ENCODE peak calls at places on chromosomes 16 and 17, in nine cellular contexts. Q is A549; A is CD8-positive, alpha-beta T cell; J is HCT116; B is mammary epithelial cell; O is stomach; X is neuronal stem cell; R is H9; U is spleen. E is an unnamed sample. For H3K4me1, the result is how much of the 10 kb centered on the place peaks cover.

GRCh38 chr17:76138234-76138895 is 2.7 kb downstream of the FOXJ1 start:
- DNase-seq in B (no peak), U (peak), O (no peak), R (peak), X (peak), Q (peak), A (no peak), J (no peak), E (no peak)

GRCh38 chr17:74393323-74393942 is 26.1 kb downstream of the GPR142 start:
- DNase-seq in U (no peak), J (no peak), X (no peak), R (no peak), O (no peak), B (no peak), Q (no peak), A (no peak), E (no peak)

GRCh38 chr17:78258323-78259229 is 27.1 kb downstream of the TMEM235 start:
- DNase-seq in R (peak), A (peak), O (peak), J (no peak), Q (no peak), U (peak), X (no peak), B (no peak), E (peak)

GRCh38 chr17:37787055-37787720 is 42.3 kb upstream of the HNF1B start:
- DNase-seq in U (no peak), A (no peak), X (no peak), Q (peak), B (no peak), J (no peak), R (no peak), O (peak), E (no peak)

GRCh38 chr17:41629316-41629715 is 4.9 kb upstream of the KRT17 start:
- DNase-seq in A (no peak), Q (no peak), R (no peak), J (no peak), B (no peak), U (no peak), O (no peak), X (no peak), E (no peak)

GRCh38 chr16:69508033-69508432 is 57.7 kb upstream of the NFAT5 start:
- DNase-seq in Q (no peak), R (no peak), O (no peak), U (no peak), B (no peak), A (no peak), J (no peak), X (no peak), E (no peak)

GRCh38 chr17:47693667-47694017 is 319 bp upstream of the TBKBP1 start:
- DNase-seq in U (no peak), B (no peak), R (no peak), O (no peak), Q (no peak), X (no peak), A (no peak), J (no peak), E (no peak)

GRCh38 chr17:67600408-67600807 is 117.3 kb upstream of the NOL11 start:
- DNase-seq in B (no peak), R (no peak), A (no peak), O (no peak), J (no peak), X (no peak), U (no peak), Q (no peak), E (no peak)

GRCh38 chr16:71933913-71934696 is 38.8 kb downstream of the IST1 start:
- DNase-seq in R (no peak), J (no peak), Q (no peak), B (peak), X (no peak), O (no peak), A (no peak), U (no peak), E (no peak)

GRCh38 chr17:34757106-34757505 is 177.7 kb downstream of the TMEM132E start:
- DNase-seq in A (no peak), R (no peak), O (no peak), J (no peak), X (no peak), Q (no peak), B (no peak), U (peak), E (no peak)

GRCh38 chr16:1154291-1154886 is 1.5 kb downstream of the CACNA1H start:
- DNase-seq in O (no peak), J (no peak), Q (peak), A (no peak), B (no peak), R (no peak), U (no peak), X (no peak), E (no peak)

GRCh38 chr16:27462200-27462845 is 60.3 kb downstream of the IL21R start:
- DNase-seq in R (no peak), O (no peak), J (no peak), B (no peak), X (no peak), Q (no peak), U (peak), A (no peak), E (no peak)

GRCh38 chr17:75404223-75404738 is 1.2 kb downstream of the GRB2 start:
- DNase-seq in A (peak), O (peak), X (no peak), Q (peak), R (peak), B (peak), J (peak), U (no peak), E (no peak)

GRCh38 chr17:78381601-78382168 is 3.2 kb downstream of the PGS1 start:
- DNase-seq in B (no peak), R (peak), Q (no peak), U (no peak), A (peak), X (no peak), O (no peak), J (no peak), E (no peak)

GRCh38 chr16:28990375-28991040 is 5.7 kb downstream of the LAT start:
- DNase-seq in X (no peak), U (no peak), J (no peak), Q (no peak), R (no peak), B (no peak), O (no peak), A (peak), E (no peak)

GRCh38 chr17:74442670-74443515 is 11.0 kb downstream of the GPRC5C start:
- DNase-seq in B (no peak), R (peak), U (peak), X (no peak), O (peak), Q (peak), A (no peak), J (peak), E (peak)

GRCh38 chr17:46727572-46728348 is 90.7 kb downstream of the WNT3 start:
- DNase-seq in X (no peak), O (no peak), A (no peak), R (no peak), Q (peak), J (no peak), U (no peak), B (peak), E (no peak)

GRCh38 chr16:87535855-87536794 is 43.3 kb upstream of the ZCCHC14 start:
- DNase-seq in Q (no peak), R (no peak), U (no peak), J (no peak), X (no peak), O (no peak), A (no peak), B (no peak), E (no peak)

GRCh38 chr16:2207872-2208271 is 2.6 kb downstream of the MLST8 start:
- DNase-seq in A (no peak), Q (no peak), O (no peak), U (no peak), R (no peak), X (no peak), J (no peak), B (no peak), E (no peak)

GRCh38 chr16:2206780-2207433 is 1.7 kb downstream of the MLST8 start:
- DNase-seq in R (no peak), J (no peak), X (no peak), A (no peak), U (no peak), Q (no peak), O (no peak), B (no peak), E (peak)

GRCh38 chr16:2208772-2209171 is 1.9 kb downstream of the BRICD5 start:
- DNase-seq in Q (no peak), B (no peak), U (no peak), X (no peak), A (no peak), J (no peak), O (no peak), R (no peak), E (peak)

GRCh38 chr16:2209258-2210008 is 1.2 kb downstream of the BRICD5 start:
- DNase-seq in R (no peak), A (no peak), X (no peak), Q (no peak), O (no peak), U (no peak), B (no peak), J (no peak), E (peak)

GRCh38 chr16:2208308-2208707 is 2.4 kb downstream of the BRICD5 start:
- DNase-seq in X (no peak), A (no peak), R (no peak), B (no peak), O (no peak), Q (no peak), J (no peak), U (no peak), E (peak)
- H3K4me1 ChIP-seq in X (under half), A (under half), R (under half), B (under half), O (under half), Q (under half), J (under half), U (half or more), E (under half)

GRCh38 chr17:35984140-35984539 is 2.4 kb downstream of the CCL14 start:
- DNase-seq in A (no peak), Q (no peak), R (peak), J (no peak), B (no peak), X (no peak), O (no peak), U (no peak), E (no peak)
- H3K4me1 ChIP-seq in A (under half), Q (under half), R (under half), J (under half), B (under half), X (under half), O (under half), U (under half), E (under half)

DNA sequence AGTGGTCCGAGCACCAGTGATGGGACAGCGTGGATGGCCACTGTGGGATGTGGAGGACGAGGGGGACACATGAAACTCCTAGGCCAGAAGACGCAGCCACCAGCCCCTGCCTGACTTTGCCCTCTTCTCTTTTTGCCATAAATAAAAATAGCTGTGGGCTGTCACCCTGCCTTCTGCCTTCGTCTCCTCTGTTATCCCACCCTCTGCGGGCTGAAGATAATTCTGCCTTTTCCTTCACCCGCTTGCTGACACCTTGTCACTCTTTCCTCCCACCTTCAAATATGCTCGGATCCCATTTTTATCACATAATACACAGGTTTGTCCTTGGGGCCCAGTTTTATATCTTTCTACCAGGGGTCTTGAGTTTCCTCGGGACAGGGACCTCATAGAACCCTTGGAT is 87.6 kb upstream of the CIBAR2 start:
- DNase-seq in R (no peak), J (no peak), X (no peak), A (no peak), B (no peak), Q (no peak), O (no peak), U (no peak), E (no peak)
- H3K4me1 ChIP-seq in R (under half), J (half or more), X (under half), A (under half), B (under half), Q (under half), O (under half), U (half or more), E (under half)

DNA sequence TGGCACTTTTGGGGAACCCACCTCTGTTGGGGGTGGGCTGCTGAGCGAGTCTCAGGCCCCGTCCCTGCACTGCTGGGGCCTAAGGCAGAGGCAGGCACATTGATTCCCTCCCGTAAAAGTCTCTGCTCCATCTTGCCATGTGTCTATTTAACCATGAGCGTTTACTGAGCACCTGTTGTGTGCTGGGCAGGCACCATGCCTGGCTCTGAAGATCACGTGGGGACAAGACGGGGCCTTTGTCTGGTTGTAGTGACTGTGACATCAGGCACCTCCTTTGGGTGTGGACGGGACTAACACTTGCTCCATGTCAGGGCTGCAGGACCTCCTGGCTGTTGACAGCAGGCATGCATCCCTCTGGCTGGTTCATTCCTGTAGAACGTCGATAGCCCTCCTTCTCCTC is 204.7 kb upstream of the CIBAR2 start:
- DNase-seq in A (no peak), R (no peak), Q (no peak), J (no peak), X (no peak), B (no peak), U (no peak), O (no peak), E (no peak)
- H3K4me1 ChIP-seq in A (under half), R (under half), Q (under half), J (under half), X (half or more), B (under half), U (half or more), O (under half), E (under half)

GRCh38 chr16:56961851-56962281 is at the start of gene CETP:
- DNase-seq in B (no peak), O (no peak), X (no peak), J (no peak), A (no peak), Q (no peak), R (no peak), U (peak), E (no peak)
- H3K4me1 ChIP-seq in B (under half), O (under half), X (under half), J (under half), A (under half), Q (under half), R (under half), U (half or more), E (under half)

GRCh38 chr17:82238562-82239201 is 9.8 kb downstream of the SLC16A3 start:
- DNase-seq in X (no peak), Q (peak), A (peak), R (no peak), O (peak), U (peak), B (peak), J (no peak), E (peak)

GRCh38 chr17:82240506-82241182 is 11.8 kb downstream of the SLC16A3 start:
- DNase-seq in R (peak), J (no peak), O (no peak), U (peak), Q (no peak), X (no peak), B (no peak), A (no peak), E (no peak)

GRCh38 chr17:82239926-82240505 is 11.2 kb downstream of the SLC16A3 start:
- DNase-seq in A (no peak), J (no peak), O (no peak), B (no peak), Q (no peak), R (no peak), U (peak), X (no peak), E (no peak)

GRCh38 chr17:82237746-82238561 is 9.1 kb downstream of the SLC16A3 start:
- DNase-seq in J (no peak), X (no peak), O (no peak), R (no peak), U (peak), B (no peak), A (no peak), Q (no peak), E (no peak)

DNA sequence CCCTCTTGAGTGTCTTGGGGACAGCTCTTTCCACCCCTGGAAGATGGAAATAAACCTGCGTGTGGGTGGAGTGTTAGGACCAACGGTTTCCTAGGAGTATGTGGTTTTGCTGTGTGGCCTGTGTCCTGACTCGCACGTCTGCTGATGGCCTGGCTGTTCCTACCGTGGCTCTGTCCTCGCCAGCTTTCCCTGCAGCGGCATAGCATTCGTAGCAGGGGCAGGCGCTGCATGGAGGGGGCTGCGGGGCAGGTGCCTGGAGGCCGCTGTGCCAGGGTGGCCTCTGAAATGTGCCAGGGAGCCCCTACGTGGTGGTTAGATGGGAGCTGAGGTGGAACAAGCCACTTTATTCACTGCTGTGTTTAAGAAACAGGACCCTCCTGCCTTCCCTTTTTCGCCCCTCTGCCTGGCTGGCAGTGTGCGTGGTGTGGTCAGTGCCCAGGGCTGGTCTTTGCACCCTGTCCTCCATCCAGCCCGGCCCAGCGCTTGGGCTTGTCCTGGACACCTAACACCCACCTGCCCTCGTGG is 10.6 kb downstream of the SLC16A3 start:
- DNase-seq in O (no peak), B (no peak), A (no peak), U (no peak), Q (no peak), R (no peak), X (no peak), J (no peak), E (no peak)
- H3K4me1 ChIP-seq in O (half or more), B (half or more), A (under half), U (half or more), Q (half or more), R (under half), X (under half), J (half or more), E (half or more)

DNA sequence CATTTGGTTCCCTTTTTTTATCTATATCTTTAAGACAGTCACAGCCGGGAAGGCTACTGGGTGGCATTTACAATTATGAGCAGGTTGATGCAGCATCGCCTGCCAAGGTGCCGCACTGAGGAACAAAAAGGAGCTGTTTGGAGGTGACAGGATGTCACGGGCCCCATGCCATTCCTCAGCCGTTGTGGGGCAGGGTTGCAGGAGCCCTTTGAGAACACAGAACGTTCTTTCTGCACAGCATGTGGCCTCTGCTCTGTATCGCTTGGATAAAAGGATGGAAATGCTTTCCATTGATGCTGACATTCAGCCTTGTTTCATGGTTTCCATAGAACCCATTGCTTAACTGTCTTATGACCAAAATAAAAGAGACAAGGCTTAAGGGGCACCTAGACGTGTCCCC is 141.9 kb upstream of the CDH5 start:
- DNase-seq in X (peak), Q (no peak), R (no peak), B (no peak), A (no peak), O (no peak), U (no peak), J (no peak), E (no peak)
- H3K4me1 ChIP-seq in X (under half), Q (under half), R (under half), B (under half), A (under half), O (under half), U (under half), J (under half), E (under half)

GRCh38 chr17:1390422-1391367 is 9.3 kb downstream of the YWHAE start:
- DNase-seq in U (no peak), Q (no peak), O (no peak), A (no peak), J (no peak), X (no peak), R (no peak), B (peak), E (no peak)
- H3K4me1 ChIP-seq in U (half or more), Q (half or more), O (half or more), A (half or more), J (half or more), X (under half), R (under half), B (under half), E (under half)

DNA sequence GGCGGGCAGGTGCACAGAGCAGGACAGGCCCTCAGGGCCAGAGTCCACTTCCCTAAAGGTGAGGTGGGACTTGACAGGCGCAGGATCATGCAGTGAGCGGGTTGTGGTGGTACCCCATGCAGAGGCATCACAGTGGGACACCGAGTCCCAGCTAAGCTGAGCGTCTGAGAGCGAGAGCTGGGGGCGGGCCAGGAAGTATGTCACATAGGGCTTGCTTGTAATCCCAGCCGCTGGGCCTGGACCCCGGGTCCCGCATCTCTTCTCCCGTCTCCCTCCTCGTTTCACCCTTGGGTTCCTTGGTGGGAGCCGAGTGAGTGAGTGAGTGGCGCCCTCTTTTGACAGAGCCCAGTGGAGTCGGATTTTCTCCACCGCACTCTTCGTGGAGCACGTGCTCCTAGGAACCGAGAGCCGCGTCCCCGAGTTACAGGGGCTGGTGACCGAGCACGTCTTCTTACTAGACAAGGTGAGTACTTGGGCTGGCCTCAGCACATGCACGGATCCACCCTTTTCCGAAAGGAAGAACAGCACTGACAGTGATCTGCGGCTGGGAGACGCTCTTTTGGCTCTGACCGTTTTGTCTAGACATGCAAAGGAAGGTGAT is 50.8 kb upstream of the ENDOV start:
- DNase-seq in Q (peak), J (peak), R (peak), U (peak), B (peak), O (no peak), A (no peak), X (peak), E (peak)
- H3K4me1 ChIP-seq in Q (under half), J (under half), R (under half), U (under half), B (under half), O (under half), A (under half), X (under half), E (under half)

E was measured in RWPE2.